ENCODE peak calls at places on chromosomes 3 and 15, in seven cellular contexts. A, K, J, C, D, E and H are unnamed samples. For H3K4me1 and H3K27me3, the result is how much of the 10 kb centered on the place peaks cover.

GRCh38 chr3:127487196-127487595 is 103.3 kb downstream of the TPRA1 start:
- DNase-seq in A (no peak), K (no peak), J (no peak), C (no peak), D (no peak), E (no peak), H (no peak)

GRCh38 chr3:18363367-18363766 is 61.8 kb downstream of the SATB1 start:
- DNase-seq in A (no peak), K (no peak), J (no peak), C (no peak), D (no peak), E (no peak), H (no peak)

GRCh38 chr15:81410318-81410753 is 36.3 kb upstream of the TMC3 start:
- DNase-seq in A (peak), K (no peak), J (peak), C (peak), D (peak), E (peak), H (peak)

GRCh38 chr3:188124184-188124583 is 29.8 kb upstream of the LPP start:
- DNase-seq in A (no peak), K (no peak), J (no peak), C (peak), D (no peak), E (no peak), H (no peak)

GRCh38 chr3:113746955-113747718 is at the start of gene ATP6V1A:
- DNase-seq in A (peak), K (peak), J (peak), C (no peak), D (peak), E (peak), H (peak)

GRCh38 chr3:148794357-148794756 is 33.3 kb upstream of the CPB1 start:
- DNase-seq in A (no peak), K (no peak), J (no peak), C (no peak), D (no peak), E (no peak), H (no peak)

GRCh38 chr3:194397757-194398312 is 1.2 kb downstream of the GP5 start:
- DNase-seq in A (no peak), K (no peak), J (no peak), C (no peak), D (no peak), E (no peak), H (no peak)

GRCh38 chr3:2741520-2741919 is 368.7 kb downstream of the IL5RA start:
- DNase-seq in A (no peak), K (no peak), J (no peak), C (no peak), D (no peak), E (no peak), H (no peak)

GRCh38 chr3:149678365-149678948 is 20.6 kb upstream of the WWTR1 start:
- DNase-seq in A (no peak), K (no peak), J (no peak), C (no peak), D (no peak), E (no peak), H (no peak)

GRCh38 chr3:194300392-194300758 is 50.8 kb downstream of the CPN2 start:
- DNase-seq in A (peak), K (peak), J (peak), C (peak), D (peak), E (peak), H (no peak)

DNA sequence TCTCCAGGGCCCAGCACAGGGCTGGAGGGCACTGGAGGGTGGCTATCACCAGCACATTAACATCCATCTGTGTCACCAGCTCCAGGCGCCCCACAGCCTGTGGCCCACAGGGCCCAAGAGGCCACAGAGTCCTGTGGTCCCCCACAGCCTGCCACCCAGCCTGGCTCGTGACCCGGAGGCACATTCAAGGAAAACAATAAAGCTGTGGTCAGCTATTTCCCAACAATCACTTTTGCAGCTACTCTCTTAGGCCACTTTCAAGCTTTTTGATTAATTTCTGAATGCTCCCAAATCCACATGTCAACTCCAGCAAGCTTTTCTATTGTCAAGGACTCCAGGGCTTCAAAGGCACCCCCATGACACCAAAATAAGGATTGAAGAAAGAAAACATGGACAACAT is 16.7 kb downstream of the IDH2 start:
- DNase-seq in A (no peak), K (no peak), J (no peak), C (no peak), D (no peak), E (no peak), H (no peak)
- H3K4me1 ChIP-seq in A (under half), K (under half), J (under half), C (under half), D (under half), E (under half), H (under half)

DNA sequence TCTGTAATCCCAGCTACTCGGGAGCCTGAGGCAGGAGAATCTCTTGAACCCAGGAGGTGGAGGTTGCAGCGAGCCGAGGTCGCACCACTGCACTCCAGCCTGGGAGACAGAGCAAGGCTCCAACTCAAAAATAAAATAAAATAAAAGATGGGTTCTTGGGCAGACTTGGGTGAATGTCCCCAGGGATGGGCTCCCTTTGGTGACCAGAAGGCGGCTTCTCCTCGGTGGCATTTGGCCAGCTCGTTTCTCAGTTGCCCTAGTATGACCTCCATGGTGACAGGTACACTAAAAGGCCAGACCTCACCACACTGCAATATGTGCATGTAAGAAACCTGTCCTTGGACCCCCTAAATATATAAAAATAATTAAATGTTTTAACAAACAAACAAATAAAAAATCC is 76.0 kb upstream of the SNRPA1 start:
- DNase-seq in A (no peak), K (no peak), J (no peak), C (no peak), D (no peak), E (no peak), H (no peak)
- H3K27ac ChIP-seq in A (no peak), K (no peak), J (no peak), C (no peak), D (no peak), E (no peak), H (no peak)

GRCh38 chr15:52808996-52809395 is 18.9 kb upstream of the ONECUT1 start:
- DNase-seq in A (no peak), K (no peak), J (no peak), C (no peak), D (no peak), E (no peak), H (no peak)
- H3K27me3 ChIP-seq in A (under half), K (under half), J (under half), C (under half), D (under half), E (half or more), H (under half)

DNA sequence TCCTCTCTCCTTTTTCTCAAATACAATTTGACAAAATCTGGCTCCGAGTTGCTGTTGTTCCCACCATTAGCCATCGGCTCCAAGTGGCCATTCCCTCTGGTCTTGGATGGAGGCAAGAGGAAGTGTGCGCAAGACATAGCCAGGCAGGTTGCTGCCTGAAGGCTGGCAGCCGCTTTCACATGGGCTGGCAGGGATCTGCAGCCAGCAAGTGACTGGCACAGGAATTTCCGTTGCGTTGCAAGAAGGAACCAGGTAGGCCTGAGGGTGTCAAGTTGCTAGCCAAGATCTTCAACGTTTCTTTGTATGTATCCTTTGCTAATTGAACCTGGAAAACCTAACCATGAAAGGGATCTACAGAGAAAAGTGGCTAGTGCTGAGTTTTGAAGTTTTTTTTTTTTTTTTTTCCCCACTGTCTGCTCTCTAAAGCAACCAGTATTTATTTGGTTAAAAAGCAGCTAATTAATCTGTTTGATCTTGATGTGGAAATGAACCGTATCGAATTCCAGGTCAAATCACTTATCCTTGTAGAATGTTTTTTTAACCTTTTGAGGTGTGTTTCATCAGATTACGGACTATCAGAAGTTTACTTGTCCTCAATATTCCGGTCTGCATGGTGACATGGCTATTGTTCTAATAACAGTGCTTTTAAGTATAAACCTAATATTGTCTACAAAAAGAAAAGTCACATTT is 117.1 kb downstream of the FNDC3B start:
- DNase-seq in A (no peak), K (peak), J (no peak), C (no peak), D (no peak), E (peak), H (no peak)
- H3K4me1 ChIP-seq in A (under half), K (under half), J (under half), C (under half), D (half or more), E (half or more), H (under half)

GRCh38 chr3:55723653-55724406 is 236.7 kb upstream of the WNT5A start:
- DNase-seq in A (no peak), K (no peak), J (no peak), C (no peak), D (no peak), E (no peak), H (no peak)
- H3K27ac ChIP-seq in A (no peak), K (no peak), J (no peak), C (no peak), D (no peak), E (no peak), H (no peak)

GRCh38 chr3:170584585-170585007 is 1.3 kb downstream of the SLC7A14 start:
- DNase-seq in A (peak), K (peak), J (peak), C (peak), D (peak), E (peak), H (peak)
- H3K27me3 ChIP-seq in A (under half), K (under half), J (under half), C (under half), D (under half), E (under half), H (under half)

GRCh38 chr3:168461793-168462192 is 366.1 kb upstream of the GOLIM4 start:
- DNase-seq in A (no peak), K (no peak), J (no peak), C (no peak), D (no peak), E (no peak), H (no peak)

GRCh38 chr3:168459229-168459784 is 363.6 kb upstream of the GOLIM4 start:
- DNase-seq in A (no peak), K (no peak), J (no peak), C (peak), D (no peak), E (peak), H (no peak)

GRCh38 chr3:168453623-168454022 is 357.9 kb upstream of the GOLIM4 start:
- DNase-seq in A (no peak), K (no peak), J (no peak), C (no peak), D (no peak), E (no peak), H (no peak)

GRCh38 chr3:168455814-168456213 is 360.1 kb upstream of the GOLIM4 start:
- DNase-seq in A (no peak), K (no peak), J (no peak), C (no peak), D (no peak), E (no peak), H (no peak)

DNA sequence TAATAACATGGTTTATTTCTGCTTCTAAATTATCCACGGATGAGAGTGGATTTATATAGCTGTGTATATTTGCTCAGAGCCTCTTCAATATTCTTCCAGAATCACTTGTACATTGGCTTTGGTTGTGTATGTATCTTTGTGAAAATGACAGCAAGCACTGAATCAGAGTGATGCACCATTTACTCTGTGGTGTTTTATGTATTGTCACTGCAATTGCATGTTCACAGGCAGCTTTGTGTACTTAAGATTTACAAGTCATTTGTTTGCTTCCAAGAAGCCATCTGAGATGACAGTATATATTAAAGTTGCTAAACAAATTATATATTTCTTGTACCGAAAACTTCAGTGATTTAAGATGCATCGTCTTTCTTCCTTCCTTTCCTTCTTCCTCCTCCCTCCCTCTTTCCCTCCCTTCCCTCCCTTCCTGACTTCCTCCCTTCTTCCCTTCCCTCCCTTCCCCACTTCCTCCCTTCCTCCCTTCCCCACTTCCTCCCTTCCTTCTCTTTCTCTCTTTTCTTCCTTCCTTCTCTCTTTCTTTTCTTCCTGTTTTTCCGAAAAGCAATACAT is 362.3 kb upstream of the GOLIM4 start:
- DNase-seq in A (no peak), K (no peak), J (no peak), C (no peak), D (no peak), E (no peak), H (no peak)
- H3K4me1 ChIP-seq in A (under half), K (under half), J (under half), C (under half), D (under half), E (under half), H (under half)

GRCh38 chr15:48548376-48548775 is 97.1 kb downstream of the FBN1 start:
- DNase-seq in A (no peak), K (no peak), J (no peak), C (no peak), D (no peak), E (no peak), H (no peak)
- H3K27ac ChIP-seq in A (no peak), K (no peak), J (peak), C (no peak), D (peak), E (peak), H (no peak)

GRCh38 chr15:33440911-33441310 is 130.1 kb downstream of the RYR3 start:
- DNase-seq in A (no peak), K (no peak), J (no peak), C (no peak), D (no peak), E (no peak), H (no peak)

GRCh38 chr15:33448151-33448550 is 137.4 kb downstream of the RYR3 start:
- DNase-seq in A (no peak), K (no peak), J (no peak), C (no peak), D (no peak), E (no peak), H (no peak)

GRCh38 chr15:33443699-33444098 is 132.9 kb downstream of the RYR3 start:
- DNase-seq in A (no peak), K (no peak), J (no peak), C (no peak), D (no peak), E (no peak), H (no peak)

GRCh38 chr15:33442449-33442848 is 131.7 kb downstream of the RYR3 start:
- DNase-seq in A (no peak), K (no peak), J (no peak), C (no peak), D (no peak), E (no peak), H (no peak)
- H3K27me3 ChIP-seq in A (under half), K (under half), J (under half), C (under half), D (under half), E (under half), H (under half)

GRCh38 chr15:100875495-100875894 is 4.1 kb upstream of the ALDH1A3 start:
- DNase-seq in A (no peak), K (no peak), J (no peak), C (no peak), D (no peak), E (no peak), H (no peak)

GRCh38 chr15:100877551-100877950 is 2.1 kb upstream of the ALDH1A3 start:
- DNase-seq in A (no peak), K (no peak), J (no peak), C (no peak), D (no peak), E (no peak), H (no peak)

GRCh38 chr15:100878130-100878529 is 1.5 kb upstream of the ALDH1A3 start:
- DNase-seq in A (no peak), K (no peak), J (no peak), C (no peak), D (no peak), E (no peak), H (no peak)

GRCh38 chr15:100878601-100879000 is 1.0 kb upstream of the ALDH1A3 start:
- DNase-seq in A (no peak), K (no peak), J (no peak), C (no peak), D (no peak), E (no peak), H (no peak)

GRCh38 chr15:100875976-100876375 is 3.7 kb upstream of the ALDH1A3 start:
- DNase-seq in A (no peak), K (no peak), J (no peak), C (no peak), D (no peak), E (no peak), H (no peak)
- H3K4me1 ChIP-seq in A (under half), K (under half), J (under half), C (under half), D (under half), E (under half), H (under half)